ENCODE peak calls at places on chromosomes 13 and 19, in ten cellular contexts. One of them, this sample, is unnamed. For H3K4me1 and H3K36me3, the result is how much of the 10 kb centered on the place peaks cover.

GRCh38 chr13:112457485-112457884 is 81.3 kb downstream of the SPACA7 start:
- DNase-seq in colonic mucosa: peak
- DNase-seq in left ventricle myocardium inferior: no peak
- DNase-seq in right atrium auricular region: peak
- DNase-seq in tibial artery: no peak
- DNase-seq in cardiac muscle cell: no peak
- DNase-seq in heart left ventricle: no peak
- DNase-seq in CD8-positive, alpha-beta T cell: no peak
- DNase-seq in testis: no peak
- DNase-seq in heart right ventricle: no peak
- DNase-seq in this sample: no peak

GRCh38 chr19:47542030-47542475 is 27.2 kb upstream of the NAPA start:
- DNase-seq in tibial artery: no peak
- DNase-seq in testis: no peak
- DNase-seq in CD8-positive, alpha-beta T cell: no peak
- DNase-seq in right atrium auricular region: no peak
- DNase-seq in heart left ventricle: peak
- DNase-seq in left ventricle myocardium inferior: no peak
- DNase-seq in colonic mucosa: no peak
- DNase-seq in heart right ventricle: no peak
- DNase-seq in cardiac muscle cell: peak
- DNase-seq in this sample: peak

GRCh38 chr19:44672226-44672625 is 944 bp downstream of the CEACAM19 start:
- DNase-seq in colonic mucosa: no peak
- DNase-seq in testis: no peak
- DNase-seq in heart right ventricle: no peak
- DNase-seq in heart left ventricle: no peak
- DNase-seq in right atrium auricular region: no peak
- DNase-seq in cardiac muscle cell: no peak
- DNase-seq in CD8-positive, alpha-beta T cell: no peak
- DNase-seq in tibial artery: no peak
- DNase-seq in left ventricle myocardium inferior: no peak
- DNase-seq in this sample: no peak

GRCh38 chr13:24670927-24671326 is 9.3 kb upstream of the ATP12A start:
- DNase-seq in testis: no peak
- DNase-seq in cardiac muscle cell: peak
- DNase-seq in heart right ventricle: no peak
- DNase-seq in CD8-positive, alpha-beta T cell: no peak
- DNase-seq in tibial artery: no peak
- DNase-seq in heart left ventricle: no peak
- DNase-seq in left ventricle myocardium inferior: no peak
- DNase-seq in right atrium auricular region: no peak
- DNase-seq in colonic mucosa: peak
- DNase-seq in this sample: no peak

GRCh38 chr19:47141695-47142094 is 11.1 kb downstream of the SAE1 start:
- DNase-seq in colonic mucosa: no peak
- DNase-seq in testis: no peak
- DNase-seq in tibial artery: no peak
- DNase-seq in right atrium auricular region: no peak
- DNase-seq in left ventricle myocardium inferior: no peak
- DNase-seq in CD8-positive, alpha-beta T cell: no peak
- DNase-seq in cardiac muscle cell: no peak
- DNase-seq in heart right ventricle: no peak
- DNase-seq in heart left ventricle: no peak
- DNase-seq in this sample: no peak

GRCh38 chr13:33228645-33229445 is 56.7 kb downstream of the STARD13 start:
- DNase-seq in colonic mucosa: peak
- DNase-seq in CD8-positive, alpha-beta T cell: no peak
- DNase-seq in cardiac muscle cell: peak
- DNase-seq in testis: no peak
- DNase-seq in heart right ventricle: no peak
- DNase-seq in right atrium auricular region: no peak
- DNase-seq in left ventricle myocardium inferior: no peak
- DNase-seq in tibial artery: no peak
- DNase-seq in heart left ventricle: no peak
- DNase-seq in this sample: no peak

GRCh38 chr13:81458211-81458610 is 1117.3 kb upstream of the SPRY2 start:
- DNase-seq in tibial artery: no peak
- DNase-seq in heart right ventricle: no peak
- DNase-seq in cardiac muscle cell: no peak
- DNase-seq in heart left ventricle: no peak
- DNase-seq in right atrium auricular region: no peak
- DNase-seq in CD8-positive, alpha-beta T cell: no peak
- DNase-seq in left ventricle myocardium inferior: no peak
- DNase-seq in colonic mucosa: no peak
- DNase-seq in testis: no peak
- DNase-seq in this sample: no peak

GRCh38 chr19:16066611-16067104 is 9.6 kb upstream of the TPM4 start:
- DNase-seq in heart right ventricle: no peak
- DNase-seq in testis: peak
- DNase-seq in tibial artery: no peak
- DNase-seq in cardiac muscle cell: peak
- DNase-seq in right atrium auricular region: no peak
- DNase-seq in heart left ventricle: no peak
- DNase-seq in CD8-positive, alpha-beta T cell: peak
- DNase-seq in left ventricle myocardium inferior: no peak
- DNase-seq in colonic mucosa: peak
- DNase-seq in this sample: peak

GRCh38 chr13:34762312-34762711 is 179.8 kb upstream of the NBEA start:
- DNase-seq in heart right ventricle: no peak
- DNase-seq in cardiac muscle cell: peak
- DNase-seq in testis: no peak
- DNase-seq in tibial artery: no peak
- DNase-seq in heart left ventricle: no peak
- DNase-seq in colonic mucosa: no peak
- DNase-seq in right atrium auricular region: no peak
- DNase-seq in CD8-positive, alpha-beta T cell: no peak
- DNase-seq in left ventricle myocardium inferior: no peak
- DNase-seq in this sample: no peak

GRCh38 chr19:9971341-9971897 is 35.1 kb upstream of the OLFM2 start:
- DNase-seq in cardiac muscle cell: no peak
- DNase-seq in heart right ventricle: no peak
- DNase-seq in left ventricle myocardium inferior: no peak
- DNase-seq in CD8-positive, alpha-beta T cell: no peak
- DNase-seq in heart left ventricle: no peak
- DNase-seq in testis: no peak
- DNase-seq in colonic mucosa: no peak
- DNase-seq in right atrium auricular region: no peak
- DNase-seq in tibial artery: no peak
- DNase-seq in this sample: no peak

GRCh38 chr13:67299072-67299635 is 69.0 kb upstream of the PCDH9 start:
- DNase-seq in heart right ventricle: no peak
- DNase-seq in testis: no peak
- DNase-seq in CD8-positive, alpha-beta T cell: no peak
- DNase-seq in tibial artery: no peak
- DNase-seq in colonic mucosa: no peak
- DNase-seq in cardiac muscle cell: peak
- DNase-seq in right atrium auricular region: no peak
- DNase-seq in heart left ventricle: no peak
- DNase-seq in left ventricle myocardium inferior: no peak
- DNase-seq in this sample: no peak

GRCh38 chr13:21015284-21015683 is 46.1 kb downstream of the LATS2 start:
- DNase-seq in cardiac muscle cell: peak
- DNase-seq in tibial artery: peak
- DNase-seq in heart left ventricle: no peak
- DNase-seq in heart right ventricle: no peak
- DNase-seq in testis: no peak
- DNase-seq in left ventricle myocardium inferior: no peak
- DNase-seq in right atrium auricular region: no peak
- DNase-seq in colonic mucosa: no peak
- DNase-seq in CD8-positive, alpha-beta T cell: no peak
- DNase-seq in this sample: no peak

GRCh38 chr19:34590228-34590627 is 86.7 kb downstream of the SCGB2B2 start:
- DNase-seq in heart right ventricle: no peak
- DNase-seq in heart left ventricle: no peak
- DNase-seq in tibial artery: no peak
- DNase-seq in colonic mucosa: no peak
- DNase-seq in cardiac muscle cell: no peak
- DNase-seq in testis: no peak
- DNase-seq in CD8-positive, alpha-beta T cell: no peak
- DNase-seq in right atrium auricular region: no peak
- DNase-seq in left ventricle myocardium inferior: no peak
- DNase-seq in this sample: no peak

GRCh38 chr13:47337781-47338507 is 441.1 kb upstream of the HTR2A start:
- DNase-seq in tibial artery: no peak
- DNase-seq in heart left ventricle: no peak
- DNase-seq in left ventricle myocardium inferior: no peak
- DNase-seq in colonic mucosa: no peak
- DNase-seq in CD8-positive, alpha-beta T cell: no peak
- DNase-seq in heart right ventricle: no peak
- DNase-seq in testis: no peak
- DNase-seq in cardiac muscle cell: peak
- DNase-seq in right atrium auricular region: no peak
- DNase-seq in this sample: peak

GRCh38 chr13:86402500-86402899 is 603.3 kb upstream of the SLITRK6 start:
- DNase-seq in left ventricle myocardium inferior: no peak
- DNase-seq in testis: no peak
- DNase-seq in heart left ventricle: no peak
- DNase-seq in colonic mucosa: no peak
- DNase-seq in tibial artery: no peak
- DNase-seq in CD8-positive, alpha-beta T cell: no peak
- DNase-seq in cardiac muscle cell: no peak
- DNase-seq in right atrium auricular region: no peak
- DNase-seq in heart right ventricle: no peak
- DNase-seq in this sample: no peak

GRCh38 chr19:4208385-4209094 is 20.8 kb upstream of the EBI3 start:
- DNase-seq in right atrium auricular region: no peak
- DNase-seq in cardiac muscle cell: peak
- DNase-seq in testis: no peak
- DNase-seq in tibial artery: no peak
- DNase-seq in heart left ventricle: no peak
- DNase-seq in heart right ventricle: no peak
- DNase-seq in colonic mucosa: peak
- DNase-seq in left ventricle myocardium inferior: no peak
- DNase-seq in CD8-positive, alpha-beta T cell: no peak
- DNase-seq in this sample: no peak

GRCh38 chr19:10416083-10416379 is 4.3 kb upstream of the PDE4A start:
- DNase-seq in colonic mucosa: no peak
- DNase-seq in tibial artery: no peak
- DNase-seq in heart left ventricle: no peak
- DNase-seq in right atrium auricular region: no peak
- DNase-seq in heart right ventricle: no peak
- DNase-seq in cardiac muscle cell: no peak
- DNase-seq in left ventricle myocardium inferior: no peak
- DNase-seq in CD8-positive, alpha-beta T cell: no peak
- DNase-seq in testis: no peak
- DNase-seq in this sample: no peak

GRCh38 chr19:41887711-41888382 is 4.9 kb downstream of the ARHGEF1 start:
- DNase-seq in colonic mucosa: peak
- DNase-seq in left ventricle myocardium inferior: no peak
- DNase-seq in heart right ventricle: no peak
- DNase-seq in CD8-positive, alpha-beta T cell: peak
- DNase-seq in right atrium auricular region: no peak
- DNase-seq in heart left ventricle: no peak
- DNase-seq in cardiac muscle cell: peak
- DNase-seq in testis: no peak
- DNase-seq in tibial artery: no peak
- DNase-seq in this sample: no peak

GRCh38 chr13:27969073-27969865 is at the start of gene CDX2:
- DNase-seq in colonic mucosa: peak
- DNase-seq in heart right ventricle: no peak
- DNase-seq in CD8-positive, alpha-beta T cell: no peak
- DNase-seq in tibial artery: no peak
- DNase-seq in cardiac muscle cell: no peak
- DNase-seq in left ventricle myocardium inferior: no peak
- DNase-seq in right atrium auricular region: no peak
- DNase-seq in testis: no peak
- DNase-seq in heart left ventricle: no peak
- DNase-seq in this sample: no peak

GRCh38 chr13:109747524-109747923 is 38.9 kb downstream of the IRS2 start:
- DNase-seq in colonic mucosa: no peak
- DNase-seq in heart right ventricle: no peak
- DNase-seq in cardiac muscle cell: no peak
- DNase-seq in testis: no peak
- DNase-seq in left ventricle myocardium inferior: no peak
- DNase-seq in CD8-positive, alpha-beta T cell: no peak
- DNase-seq in tibial artery: no peak
- DNase-seq in heart left ventricle: no peak
- DNase-seq in right atrium auricular region: peak
- DNase-seq in this sample: no peak
- TF ChIP-seq CTCF in colonic mucosa: no peak
- TF ChIP-seq CTCF in heart right ventricle: no peak
- TF ChIP-seq CTCF in cardiac muscle cell: no peak
- TF ChIP-seq CTCF in testis: no peak
- TF ChIP-seq CTCF in left ventricle myocardium inferior: no peak
- TF ChIP-seq CTCF in CD8-positive, alpha-beta T cell: no peak
- TF ChIP-seq CTCF in tibial artery: no peak
- TF ChIP-seq CTCF in heart left ventricle: no peak
- TF ChIP-seq CTCF in right atrium auricular region: no peak
- TF ChIP-seq CTCF in this sample: no peak

GRCh38 chr19:55258476-55258827 is 365 bp downstream of the PPP6R1 start:
- DNase-seq in tibial artery: no peak
- DNase-seq in testis: no peak
- DNase-seq in right atrium auricular region: no peak
- DNase-seq in heart left ventricle: no peak
- DNase-seq in heart right ventricle: no peak
- DNase-seq in left ventricle myocardium inferior: peak
- DNase-seq in cardiac muscle cell: no peak
- DNase-seq in CD8-positive, alpha-beta T cell: peak
- DNase-seq in colonic mucosa: peak
- DNase-seq in this sample: no peak
- H3K4me1 ChIP-seq in tibial artery: under half
- H3K4me1 ChIP-seq in testis: under half
- H3K4me1 ChIP-seq in right atrium auricular region: half or more
- H3K4me1 ChIP-seq in heart left ventricle: under half
- H3K4me1 ChIP-seq in heart right ventricle: half or more
- H3K4me1 ChIP-seq in left ventricle myocardium inferior: half or more
- H3K4me1 ChIP-seq in cardiac muscle cell: under half
- H3K4me1 ChIP-seq in CD8-positive, alpha-beta T cell: under half
- H3K4me1 ChIP-seq in colonic mucosa: under half
- H3K4me1 ChIP-seq in this sample: under half

GRCh38 chr13:111166882-111167281 is 51.8 kb downstream of the ARHGEF7 start:
- DNase-seq in tibial artery: no peak
- DNase-seq in testis: no peak
- DNase-seq in colonic mucosa: no peak
- DNase-seq in heart right ventricle: no peak
- DNase-seq in left ventricle myocardium inferior: no peak
- DNase-seq in CD8-positive, alpha-beta T cell: peak
- DNase-seq in heart left ventricle: no peak
- DNase-seq in cardiac muscle cell: no peak
- DNase-seq in right atrium auricular region: no peak
- DNase-seq in this sample: no peak
- H3K36me3 ChIP-seq in tibial artery: under half
- H3K36me3 ChIP-seq in testis: under half
- H3K36me3 ChIP-seq in colonic mucosa: under half
- H3K36me3 ChIP-seq in heart right ventricle: under half
- H3K36me3 ChIP-seq in left ventricle myocardium inferior: under half
- H3K36me3 ChIP-seq in CD8-positive, alpha-beta T cell: under half
- H3K36me3 ChIP-seq in heart left ventricle: under half
- H3K36me3 ChIP-seq in cardiac muscle cell: under half
- H3K36me3 ChIP-seq in right atrium auricular region: under half
- H3K36me3 ChIP-seq in this sample: under half

DNA sequence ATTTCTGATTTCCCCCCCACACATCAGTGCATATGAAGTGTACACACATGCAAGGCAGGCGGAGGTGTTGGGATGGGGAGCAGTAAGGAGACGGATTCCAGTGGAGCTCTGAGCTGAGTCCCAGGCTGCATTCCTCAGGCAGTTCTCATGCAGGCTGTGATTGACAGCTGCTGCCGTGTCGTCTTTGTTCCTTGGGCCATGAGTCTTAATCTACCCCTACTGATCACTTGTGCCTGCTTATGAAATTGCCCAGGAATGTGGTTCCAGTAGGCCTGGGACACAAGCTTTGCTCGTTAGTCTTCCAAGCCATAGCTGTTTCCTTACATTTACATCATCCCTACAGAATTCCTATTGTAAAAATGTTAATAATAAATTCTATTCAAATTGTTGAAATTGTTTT is 1241.9 kb downstream of the UQCRFS1 start:
- DNase-seq in left ventricle myocardium inferior: no peak
- DNase-seq in tibial artery: no peak
- DNase-seq in testis: no peak
- DNase-seq in cardiac muscle cell: peak
- DNase-seq in heart left ventricle: no peak
- DNase-seq in right atrium auricular region: no peak
- DNase-seq in colonic mucosa: no peak
- DNase-seq in heart right ventricle: no peak
- DNase-seq in CD8-positive, alpha-beta T cell: no peak
- DNase-seq in this sample: no peak
- TF ChIP-seq CTCF in left ventricle myocardium inferior: no peak
- TF ChIP-seq CTCF in tibial artery: no peak
- TF ChIP-seq CTCF in testis: no peak
- TF ChIP-seq CTCF in cardiac muscle cell: no peak
- TF ChIP-seq CTCF in heart left ventricle: no peak
- TF ChIP-seq CTCF in right atrium auricular region: no peak
- TF ChIP-seq CTCF in colonic mucosa: no peak
- TF ChIP-seq CTCF in heart right ventricle: no peak
- TF ChIP-seq CTCF in CD8-positive, alpha-beta T cell: no peak
- TF ChIP-seq CTCF in this sample: no peak

This sample was measured in BE2C.